ENCODE peak calls at places on chromosomes 7 and 10, in nine cellular contexts. Y is ovary, F is suprapubic skin, X is IMR-90, O is body of pancreas, E is spleen, B is esophagus squamous epithelium, A is A549, L is HCT116. I is an unnamed sample. For H3K4me1, the result is how much of the 10 kb centered on the place peaks cover.

GRCh38 chr7:336810-337566 is 47.0 kb downstream of the FOXL3 start:
- DNase-seq in Y (no peak), F (no peak), X (no peak), O (no peak), E (peak), B (no peak), A (no peak), L (no peak), I (no peak)

GRCh38 chr7:74174606-74175082 is 488 bp downstream of the EIF4H start:
- DNase-seq in Y (peak), F (peak), X (peak), O (peak), E (no peak), B (no peak), A (peak), L (no peak), I (peak)

GRCh38 chr7:74178632-74179031 is 4.5 kb downstream of the EIF4H start:
- DNase-seq in Y (no peak), F (no peak), X (peak), O (no peak), E (no peak), B (no peak), A (no peak), L (no peak), I (peak)

GRCh38 chr10:122019414-122019975 is 30.5 kb downstream of the TACC2 start:
- DNase-seq in Y (no peak), F (peak), X (no peak), O (peak), E (no peak), B (no peak), A (peak), L (no peak), I (peak)

GRCh38 chr7:78620931-78621330 is 822.4 kb downstream of the PHTF2 start:
- DNase-seq in Y (no peak), F (no peak), X (peak), O (no peak), E (no peak), B (no peak), A (peak), L (no peak), I (peak)

GRCh38 chr7:7944619-7945282 is 23.8 kb upstream of the GLCCI1 start:
- DNase-seq in Y (no peak), F (no peak), X (no peak), O (no peak), E (peak), B (no peak), A (no peak), L (no peak), I (no peak)

GRCh38 chr7:20534543-20534942 is 80.9 kb upstream of the ABCB5 start:
- DNase-seq in Y (no peak), F (no peak), X (no peak), O (no peak), E (no peak), B (no peak), A (no peak), L (no peak), I (no peak)

GRCh38 chr7:84477786-84478405 is 283.3 kb upstream of the SEMA3A start:
- DNase-seq in Y (no peak), F (no peak), X (no peak), O (no peak), E (no peak), B (no peak), A (no peak), L (no peak), I (no peak)

GRCh38 chr7:111274882-111275281 is 184.0 kb downstream of the LRRN3 start:
- DNase-seq in Y (no peak), F (no peak), X (peak), O (no peak), E (no peak), B (no peak), A (no peak), L (no peak), I (no peak)

GRCh38 chr10:13439771-13440708 is 88.8 kb downstream of the BEND7 start:
- DNase-seq in Y (peak), F (no peak), X (no peak), O (peak), E (peak), B (no peak), A (peak), L (no peak), I (peak)

GRCh38 chr10:23439920-23440875 is 1.3 kb downstream of the OTUD1 start:
- DNase-seq in Y (peak), F (no peak), X (peak), O (peak), E (peak), B (no peak), A (no peak), L (no peak), I (peak)

GRCh38 chr10:97916586-97916985 is 66.9 kb downstream of the GOLGA7B start:
- DNase-seq in Y (no peak), F (no peak), X (no peak), O (no peak), E (no peak), B (no peak), A (no peak), L (no peak), I (peak)

GRCh38 chr7:151940048-151940845 is 16.0 kb upstream of the GALNTL5 start:
- DNase-seq in Y (no peak), F (no peak), X (peak), O (no peak), E (no peak), B (no peak), A (peak), L (no peak), I (no peak)

GRCh38 chr7:141076377-141076776 is 2.5 kb downstream of the TMEM178B start:
- DNase-seq in Y (no peak), F (no peak), X (no peak), O (no peak), E (no peak), B (no peak), A (no peak), L (no peak), I (peak)

GRCh38 chr10:69813632-69814031 is 11.9 kb downstream of the COL13A1 start:
- DNase-seq in Y (no peak), F (no peak), X (no peak), O (no peak), E (no peak), B (no peak), A (no peak), L (no peak), I (no peak)

GRCh38 chr10:69809318-69809717 is 7.6 kb downstream of the COL13A1 start:
- DNase-seq in Y (no peak), F (no peak), X (no peak), O (no peak), E (peak), B (no peak), A (no peak), L (no peak), I (no peak)

GRCh38 chr10:69814251-69814650 is 12.5 kb downstream of the COL13A1 start:
- DNase-seq in Y (no peak), F (no peak), X (no peak), O (no peak), E (no peak), B (no peak), A (no peak), L (no peak), I (peak)

GRCh38 chr10:69810097-69810496 is 8.4 kb downstream of the COL13A1 start:
- DNase-seq in Y (no peak), F (no peak), X (no peak), O (no peak), E (no peak), B (no peak), A (no peak), L (no peak), I (peak)

GRCh38 chr10:69810998-69811397 is 9.3 kb downstream of the COL13A1 start:
- DNase-seq in Y (no peak), F (no peak), X (peak), O (no peak), E (no peak), B (no peak), A (no peak), L (no peak), I (no peak)
- H3K4me1 ChIP-seq in Y (under half), F (under half), X (under half), O (under half), E (under half), B (under half), A (under half), L (under half), I (under half)

GRCh38 chr7:157547102-157547501 is 210.3 kb downstream of the DNAJB6 start:
- DNase-seq in Y (no peak), F (no peak), X (no peak), O (no peak), E (peak), B (no peak), A (no peak), L (no peak), I (no peak)

GRCh38 chr7:157549612-157550299 is 213.0 kb downstream of the DNAJB6 start:
- DNase-seq in Y (no peak), F (peak), X (no peak), O (no peak), E (peak), B (no peak), A (no peak), L (no peak), I (no peak)

GRCh38 chr7:157548691-157549265 is 212.0 kb downstream of the DNAJB6 start:
- DNase-seq in Y (no peak), F (peak), X (no peak), O (no peak), E (peak), B (no peak), A (no peak), L (no peak), I (no peak)

GRCh38 chr7:157545681-157546060 is 208.9 kb downstream of the DNAJB6 start:
- DNase-seq in Y (no peak), F (peak), X (no peak), O (no peak), E (peak), B (no peak), A (no peak), L (no peak), I (no peak)

GRCh38 chr7:157547611-157548010 is 210.8 kb downstream of the DNAJB6 start:
- DNase-seq in Y (no peak), F (peak), X (no peak), O (no peak), E (peak), B (no peak), A (no peak), L (no peak), I (no peak)
- H3K4me3 ChIP-seq in Y (no peak), F (no peak), X (no peak), O (no peak), E (no peak), B (no peak), A (no peak), L (no peak), I (no peak)

GRCh38 chr10:102853944-102854694 is at the start of gene BORCS7:
- DNase-seq in Y (peak), F (peak), X (peak), O (peak), E (peak), B (peak), A (peak), L (peak), I (peak)
- TF ChIP-seq POLR2A in Y (peak), F (no peak), X (peak), O (peak), E (no peak), B (peak), A (peak), L (peak), I (peak)

DNA sequence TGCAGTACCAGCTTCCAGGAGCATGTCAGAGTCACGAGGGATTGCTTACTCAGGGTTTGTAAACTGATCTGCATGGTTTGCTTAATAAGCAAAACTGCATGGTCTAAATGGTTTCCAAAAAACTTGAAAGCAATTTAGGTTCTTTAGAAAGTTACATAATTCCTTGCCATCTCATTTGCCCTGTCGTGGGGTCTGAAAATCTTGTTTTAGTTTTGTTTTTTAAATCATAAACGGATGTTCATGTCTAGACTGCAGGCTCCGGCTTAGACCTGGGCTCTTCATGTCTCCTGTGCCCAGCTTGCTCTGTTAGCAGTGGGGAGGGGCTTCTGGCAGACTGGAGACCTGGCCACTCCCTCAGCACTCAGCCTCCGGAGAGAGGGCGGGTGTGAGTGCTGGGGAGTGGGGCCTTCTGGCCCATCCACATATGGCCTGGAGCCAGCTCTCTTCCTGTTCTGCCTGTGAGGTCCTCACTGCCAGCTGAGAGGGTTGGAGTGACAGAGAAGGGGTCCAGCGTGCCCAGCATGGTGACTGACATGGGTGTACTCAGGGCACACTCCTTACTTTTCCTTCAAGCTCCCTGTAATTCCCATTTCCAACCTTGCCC is 17.5 kb downstream of the PRF1 start:
- DNase-seq in Y (no peak), F (peak), X (no peak), O (no peak), E (no peak), B (no peak), A (no peak), L (no peak), I (peak)
- H3K4me1 ChIP-seq in Y (under half), F (under half), X (under half), O (under half), E (under half), B (under half), A (under half), L (under half), I (under half)

GRCh38 chr7:70728873-70729552 is 402.9 kb upstream of the GALNT17 start:
- DNase-seq in Y (no peak), F (no peak), X (no peak), O (no peak), E (no peak), B (no peak), A (no peak), L (no peak), I (no peak)

GRCh38 chr7:70726294-70726693 is 405.6 kb upstream of the GALNT17 start:
- DNase-seq in Y (no peak), F (no peak), X (no peak), O (no peak), E (no peak), B (no peak), A (no peak), L (no peak), I (no peak)

GRCh38 chr7:70725448-70725847 is 406.5 kb upstream of the GALNT17 start:
- DNase-seq in Y (no peak), F (no peak), X (no peak), O (no peak), E (no peak), B (no peak), A (no peak), L (no peak), I (no peak)

GRCh38 chr7:70727861-70728260 is 404.1 kb upstream of the GALNT17 start:
- DNase-seq in Y (no peak), F (no peak), X (no peak), O (no peak), E (no peak), B (no peak), A (no peak), L (no peak), I (no peak)

GRCh38 chr7:70726951-70727378 is 405.0 kb upstream of the GALNT17 start:
- DNase-seq in Y (no peak), F (no peak), X (no peak), O (no peak), E (no peak), B (no peak), A (no peak), L (no peak), I (no peak)
- H3K4me3 ChIP-seq in Y (no peak), F (no peak), X (no peak), O (no peak), E (no peak), B (no peak), A (no peak), L (no peak), I (no peak)

GRCh38 chr7:149277871-149278270 is 15.9 kb downstream of the ZNF783 start:
- DNase-seq in Y (no peak), F (no peak), X (no peak), O (no peak), E (no peak), B (no peak), A (no peak), L (no peak), I (no peak)

GRCh38 chr7:149280151-149280550 is 18.2 kb downstream of the ZNF783 start:
- DNase-seq in Y (no peak), F (no peak), X (no peak), O (no peak), E (no peak), B (no peak), A (no peak), L (no peak), I (no peak)

GRCh38 chr7:149280661-149281507 is 18.9 kb downstream of the ZNF783 start:
- DNase-seq in Y (no peak), F (no peak), X (no peak), O (no peak), E (no peak), B (no peak), A (no peak), L (no peak), I (no peak)

GRCh38 chr7:149279111-149279743 is 17.2 kb downstream of the ZNF783 start:
- DNase-seq in Y (no peak), F (no peak), X (no peak), O (no peak), E (no peak), B (no peak), A (no peak), L (no peak), I (no peak)

DNA sequence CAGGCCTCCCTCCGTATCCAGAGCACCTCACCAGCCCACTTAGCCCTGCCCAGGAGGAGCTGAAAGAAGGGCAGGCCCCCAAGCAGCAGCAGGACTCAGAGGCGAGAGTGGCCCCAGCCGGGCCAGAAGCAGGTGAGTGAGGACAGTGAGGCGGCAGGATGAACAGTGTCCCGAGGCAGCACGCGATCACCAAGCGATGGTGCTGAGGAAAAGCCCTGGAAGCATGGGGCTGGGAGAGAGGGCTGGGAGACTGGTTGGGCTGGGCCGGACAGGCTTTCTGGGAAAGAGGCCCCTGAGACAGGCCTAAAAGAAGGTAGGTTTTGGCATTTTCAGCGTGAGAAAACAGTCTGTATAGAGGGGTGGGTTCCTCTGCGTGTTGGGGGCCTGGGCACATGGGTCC is 16.4 kb downstream of the ZNF783 start:
- DNase-seq in Y (no peak), F (no peak), X (no peak), O (no peak), E (no peak), B (no peak), A (no peak), L (no peak), I (no peak)
- TF ChIP-seq POLR2A in Y (no peak), F (no peak), X (no peak), O (no peak), E (no peak), B (no peak), A (no peak), L (no peak), I (no peak)

I was measured in thyroid gland.